ENCODE peak calls at places on chromosomes 12 and 14, in ten cellular contexts. Y is HepG2, F is lower leg skin, E is NB4, Z is transverse colon, A is ovary, O is heart left ventricle, T is GM12891, K is A549, I is breast epithelium. C is an unnamed sample.

GRCh38 chr12:51926718-51927117 is 19.4 kb downstream of the ACVRL1 start:
- DNase-seq in Y (peak), F (no peak), E (peak), Z (peak), A (no peak), O (no peak), T (no peak), K (peak), I (no peak), C (no peak)

GRCh38 chr12:71641390-71641789 is 22.3 kb downstream of the ZFC3H1 start:
- DNase-seq in Y (no peak), F (no peak), E (no peak), Z (no peak), A (no peak), O (no peak), T (no peak), K (no peak), I (no peak), C (no peak)

GRCh38 chr14:103317976-103318580 is 16.0 kb upstream of the EIF5 start:
- DNase-seq in Y (no peak), F (no peak), E (peak), Z (no peak), A (no peak), O (no peak), T (no peak), K (no peak), I (no peak), C (no peak)

GRCh38 chr12:93060071-93060665 is 131.1 kb upstream of the EEA1 start:
- DNase-seq in Y (no peak), F (no peak), E (peak), Z (no peak), A (no peak), O (no peak), T (peak), K (no peak), I (no peak), C (no peak)

GRCh38 chr12:124994435-124994975 is 1.1 kb downstream of the BRI3BP start:
- DNase-seq in Y (no peak), F (no peak), E (peak), Z (peak), A (no peak), O (no peak), T (no peak), K (peak), I (no peak), C (no peak)

GRCh38 chr12:103431387-103431786 is 64.4 kb downstream of the C12orf42 start:
- DNase-seq in Y (no peak), F (no peak), E (no peak), Z (no peak), A (no peak), O (no peak), T (no peak), K (no peak), I (no peak), C (no peak)

GRCh38 chr14:30610719-30611388 is 11.3 kb upstream of the SCFD1 start:
- DNase-seq in Y (peak), F (peak), E (peak), Z (peak), A (peak), O (peak), T (no peak), K (peak), I (no peak), C (no peak)

GRCh38 chr12:96108321-96108720 is 72.9 kb upstream of the LTA4H start:
- DNase-seq in Y (no peak), F (peak), E (peak), Z (peak), A (peak), O (peak), T (no peak), K (peak), I (no peak), C (no peak)

GRCh38 chr12:121712462-121713256 is at the start of gene TMEM120B:
- DNase-seq in Y (peak), F (peak), E (peak), Z (peak), A (peak), O (peak), T (peak), K (peak), I (peak), C (peak)

GRCh38 chr12:91833780-91834359 is 311.8 kb downstream of the BTG1 start:
- DNase-seq in Y (no peak), F (no peak), E (no peak), Z (no peak), A (no peak), O (no peak), T (no peak), K (no peak), I (no peak), C (no peak)

GRCh38 chr14:92920001-92920400 is 2.9 kb upstream of the CHGA start:
- DNase-seq in Y (no peak), F (no peak), E (no peak), Z (no peak), A (no peak), O (no peak), T (no peak), K (no peak), I (no peak), C (no peak)

GRCh38 chr12:95788637-95789036 is 1.9 kb downstream of the NTN4 start:
- DNase-seq in Y (no peak), F (no peak), E (no peak), Z (no peak), A (no peak), O (no peak), T (no peak), K (no peak), I (no peak), C (no peak)

GRCh38 chr12:125148316-125148715 is 83.1 kb downstream of the AACS start:
- DNase-seq in Y (no peak), F (no peak), E (no peak), Z (no peak), A (no peak), O (no peak), T (no peak), K (no peak), I (no peak), C (no peak)

GRCh38 chr14:52949711-52950409 is 990 bp downstream of the FERMT2 start:
- DNase-seq in Y (peak), F (peak), E (no peak), Z (no peak), A (peak), O (peak), T (no peak), K (peak), I (no peak), C (peak)

GRCh38 chr14:52052991-52053390 is 15.9 kb downstream of the NID2 start:
- DNase-seq in Y (no peak), F (no peak), E (no peak), Z (no peak), A (no peak), O (no peak), T (no peak), K (no peak), I (no peak), C (no peak)

GRCh38 chr12:3220382-3221321 is 143.5 kb downstream of the TSPAN9 start:
- DNase-seq in Y (no peak), F (no peak), E (no peak), Z (no peak), A (no peak), O (no peak), T (no peak), K (no peak), I (no peak), C (no peak)

DNA sequence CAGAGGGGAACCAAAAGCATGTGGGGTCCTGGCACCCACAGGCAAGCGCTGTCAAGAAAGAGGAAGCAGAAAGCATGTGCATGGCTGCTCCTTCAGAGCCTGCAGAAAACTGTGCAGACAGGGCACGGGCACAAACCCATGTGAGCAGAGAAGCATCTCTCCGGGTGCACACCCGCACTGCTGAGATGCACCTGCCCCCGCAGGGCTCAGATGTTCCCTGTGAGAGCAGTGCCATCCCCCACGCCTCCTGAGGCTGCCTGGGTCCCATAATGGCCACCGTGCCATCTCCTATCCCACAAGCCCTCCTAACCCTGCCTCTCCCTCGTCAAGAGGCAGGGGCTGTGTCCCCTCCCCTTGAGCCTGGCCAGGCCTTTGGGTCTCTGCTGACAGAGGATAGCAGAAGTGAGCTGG is 32.3 kb upstream of the INF2 start:
- DNase-seq in Y (no peak), F (no peak), E (peak), Z (no peak), A (no peak), O (no peak), T (no peak), K (no peak), I (no peak), C (no peak)
- TF ChIP-seq POLR2A in Y (no peak), F (no peak), E (no peak), Z (no peak), A (no peak), O (no peak), T (no peak), K (no peak), I (no peak), C (no peak)

DNA sequence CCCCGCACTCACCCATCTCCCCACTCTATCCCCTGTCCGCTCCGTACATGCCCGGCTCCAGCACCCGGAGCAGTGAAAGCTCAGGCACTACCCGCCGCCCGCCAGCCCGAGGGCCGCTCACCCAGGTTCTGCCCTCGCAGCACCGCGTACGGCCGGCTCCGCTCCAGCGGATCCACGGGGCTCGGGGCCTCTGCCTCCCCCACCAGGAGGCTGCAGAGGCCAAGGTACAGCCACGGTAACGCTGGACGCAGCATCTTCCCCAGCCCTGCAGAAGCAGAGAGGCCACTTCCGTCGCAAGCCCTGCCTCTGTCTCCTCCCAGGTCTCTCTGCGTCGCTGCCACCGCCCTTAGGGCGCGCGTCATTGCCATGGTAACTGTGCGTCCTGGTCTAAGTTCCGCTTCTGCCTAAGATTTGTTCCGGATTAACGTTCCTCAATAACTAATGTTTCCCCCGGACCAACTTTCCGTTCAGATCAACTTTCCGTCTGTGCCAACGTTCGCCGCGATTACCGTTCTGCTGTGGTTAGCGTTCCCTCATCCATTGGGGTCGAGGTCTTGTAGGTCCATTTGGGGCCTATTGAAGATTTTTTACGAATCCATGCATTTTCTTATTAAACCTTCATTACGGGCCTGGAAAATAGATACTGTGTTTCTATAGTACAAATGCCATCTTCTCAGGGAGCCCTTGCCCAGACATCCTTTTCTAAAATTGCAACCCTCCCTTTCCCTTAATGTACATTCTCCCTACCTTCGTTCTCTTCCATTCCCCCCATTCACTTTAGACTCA is at the start of gene C12orf76:
- DNase-seq in Y (peak), F (peak), E (peak), Z (peak), A (peak), O (peak), T (peak), K (peak), I (peak), C (peak)
- TF ChIP-seq POLR2A in Y (peak), F (no peak), E (peak), Z (peak), A (no peak), O (peak), T (peak), K (peak), I (peak), C (peak)

GRCh38 chr12:55973598-55974307 is at the start of gene RAB5B:
- DNase-seq in Y (peak), F (peak), E (peak), Z (peak), A (peak), O (peak), T (peak), K (peak), I (peak), C (peak)
- TF ChIP-seq POLR2A in Y (peak), F (no peak), E (peak), Z (peak), A (peak), O (peak), T (peak), K (peak), I (peak), C (peak)

DNA sequence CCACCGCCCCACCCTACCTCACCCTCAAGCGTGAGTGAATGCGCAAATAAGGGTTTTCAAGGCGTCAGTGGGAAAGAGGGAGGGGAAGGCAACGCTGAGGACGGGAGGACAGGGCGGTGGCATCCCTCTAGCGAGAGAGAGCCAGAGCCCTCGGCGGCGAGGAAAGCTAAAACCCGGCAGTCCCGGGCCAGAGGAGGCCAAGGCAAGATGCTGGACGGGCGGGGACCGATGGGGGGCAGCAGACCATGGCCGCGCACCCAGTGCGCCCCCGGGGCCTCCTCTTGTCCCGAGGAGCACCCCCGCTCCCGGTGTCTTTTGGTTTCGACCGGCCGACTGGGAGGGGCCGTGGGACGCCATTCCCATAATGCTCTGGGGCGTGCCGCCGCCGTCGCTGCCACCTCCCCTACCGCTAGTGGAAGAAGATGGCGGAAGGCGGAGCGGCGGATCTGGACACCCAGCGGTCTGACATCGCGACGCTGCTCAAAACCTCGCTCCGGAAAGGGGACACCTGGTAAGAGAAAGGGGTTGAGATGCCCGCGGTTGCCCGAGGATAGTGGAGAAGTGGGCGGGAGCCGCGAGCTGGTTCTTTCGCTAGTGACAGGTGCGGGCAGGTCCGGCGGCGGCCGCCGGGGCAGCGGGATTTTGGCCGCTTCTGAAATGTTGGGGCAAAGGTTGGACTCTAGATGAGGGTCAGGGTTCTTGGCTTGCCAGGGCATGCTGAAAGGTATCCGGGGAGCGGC is at the start of gene USP15:
- DNase-seq in Y (peak), F (peak), E (peak), Z (peak), A (peak), O (peak), T (peak), K (peak), I (peak), C (peak)
- TF ChIP-seq POLR2A in Y (peak), F (no peak), E (peak), Z (peak), A (peak), O (peak), T (peak), K (peak), I (peak), C (peak)

GRCh38 chr14:89304972-89305703 is 111.9 kb downstream of the FOXN3 start:
- DNase-seq in Y (no peak), F (no peak), E (peak), Z (peak), A (peak), O (no peak), T (no peak), K (no peak), I (no peak), C (no peak)
- TF ChIP-seq POLR2A in Y (no peak), F (no peak), E (no peak), Z (no peak), A (no peak), O (no peak), T (no peak), K (no peak), I (no peak), C (no peak)

GRCh38 chr12:8662592-8662991 is at the start of gene MFAP5:
- DNase-seq in Y (no peak), F (peak), E (no peak), Z (no peak), A (no peak), O (no peak), T (no peak), K (no peak), I (no peak), C (no peak)

GRCh38 chr12:8664228-8664963 is 1.8 kb upstream of the MFAP5 start:
- DNase-seq in Y (no peak), F (peak), E (no peak), Z (peak), A (no peak), O (peak), T (no peak), K (no peak), I (no peak), C (no peak)

GRCh38 chr12:8658361-8658760 is 4.3 kb downstream of the MFAP5 start:
- DNase-seq in Y (no peak), F (no peak), E (no peak), Z (no peak), A (no peak), O (no peak), T (no peak), K (no peak), I (no peak), C (peak)

GRCh38 chr12:8661016-8661415 is 1.6 kb downstream of the MFAP5 start:
- DNase-seq in Y (no peak), F (no peak), E (no peak), Z (no peak), A (no peak), O (no peak), T (no peak), K (no peak), I (no peak), C (no peak)

DNA sequence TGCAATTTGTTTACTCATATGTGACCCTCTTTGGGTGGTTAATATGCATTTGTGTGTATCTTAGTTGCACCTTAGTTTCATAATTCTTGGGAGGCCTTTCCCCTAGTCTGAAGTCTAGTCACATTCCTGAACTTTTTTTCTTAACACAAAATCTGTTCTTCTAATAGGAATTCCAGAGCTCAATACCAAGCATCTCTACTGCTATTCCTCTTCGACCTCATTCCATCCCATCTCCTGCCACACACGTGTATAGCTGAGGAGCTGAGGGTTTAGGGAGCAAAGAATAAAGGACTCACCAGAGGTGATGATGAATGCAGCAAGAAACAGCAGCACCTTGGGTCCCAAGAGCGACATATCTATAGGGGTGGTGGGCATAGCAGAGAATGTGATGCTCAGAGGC is 875 bp downstream of the MFAP5 start:
- DNase-seq in Y (no peak), F (no peak), E (no peak), Z (no peak), A (no peak), O (no peak), T (no peak), K (no peak), I (no peak), C (no peak)
- TF ChIP-seq POLR2A in Y (no peak), F (no peak), E (no peak), Z (no peak), A (no peak), O (no peak), T (no peak), K (no peak), I (no peak), C (no peak)

GRCh38 chr12:53451661-53452158 is at the start of gene PCBP2:
- DNase-seq in Y (peak), F (peak), E (peak), Z (peak), A (peak), O (peak), T (peak), K (peak), I (peak), C (peak)
- TF ChIP-seq POLR2A in Y (peak), F (no peak), E (peak), Z (peak), A (peak), O (peak), T (peak), K (peak), I (no peak), C (peak)

C was measured in H54.